ENCODE peak calls at places on chromosome 20, in five cellular contexts. One of them, this sample, is unnamed.

GRCh38 chr20:23048283-23049200 is 930 bp downstream of the THBD start:
- DNase-seq in germinal center: peak
- DNase-seq in GM03348: peak
- DNase-seq in kidney: peak
- DNase-seq in activated CD4-positive, alpha-beta T cell treated with anti-CD3 and anti-CD28 coated beads for 36 hours: peak
- DNase-seq in this sample: peak

GRCh38 chr20:56630086-56630493 is 984 bp downstream of the TFAP2C start:
- DNase-seq in kidney: peak
- DNase-seq in germinal center: peak
- DNase-seq in GM03348: peak
- DNase-seq in activated CD4-positive, alpha-beta T cell treated with anti-CD3 and anti-CD28 coated beads for 36 hours: peak
- DNase-seq in this sample: peak

GRCh38 chr20:2752631-2753455 is 47.6 kb downstream of the CPXM1 start:
- DNase-seq in GM03348: peak
- DNase-seq in germinal center: peak
- DNase-seq in kidney: peak
- DNase-seq in activated CD4-positive, alpha-beta T cell treated with anti-CD3 and anti-CD28 coated beads for 36 hours: peak
- DNase-seq in this sample: peak

GRCh38 chr20:58810116-58810878 is 40.4 kb downstream of the GNAS-AS1 start:
- DNase-seq in kidney: no peak
- DNase-seq in activated CD4-positive, alpha-beta T cell treated with anti-CD3 and anti-CD28 coated beads for 36 hours: peak
- DNase-seq in germinal center: no peak
- DNase-seq in GM03348: peak
- DNase-seq in this sample: no peak

GRCh38 chr20:33663161-33664084 is 1.3 kb downstream of the C20orf144 start:
- DNase-seq in activated CD4-positive, alpha-beta T cell treated with anti-CD3 and anti-CD28 coated beads for 36 hours: peak
- DNase-seq in kidney: peak
- DNase-seq in germinal center: peak
- DNase-seq in GM03348: peak
- DNase-seq in this sample: peak

GRCh38 chr20:63782051-63782471 is 42.5 kb downstream of the SLC2A4RG start:
- DNase-seq in kidney: peak
- DNase-seq in GM03348: no peak
- DNase-seq in germinal center: no peak
- DNase-seq in activated CD4-positive, alpha-beta T cell treated with anti-CD3 and anti-CD28 coated beads for 36 hours: peak
- DNase-seq in this sample: no peak

GRCh38 chr20:57897156-57897874 is 187.5 kb upstream of the PMEPA1 start:
- DNase-seq in GM03348: no peak
- DNase-seq in germinal center: no peak
- DNase-seq in kidney: no peak
- DNase-seq in activated CD4-positive, alpha-beta T cell treated with anti-CD3 and anti-CD28 coated beads for 36 hours: no peak
- DNase-seq in this sample: no peak

GRCh38 chr20:24773751-24774201 is 175.3 kb upstream of the CST7 start:
- DNase-seq in germinal center: no peak
- DNase-seq in kidney: no peak
- DNase-seq in GM03348: peak
- DNase-seq in activated CD4-positive, alpha-beta T cell treated with anti-CD3 and anti-CD28 coated beads for 36 hours: peak
- DNase-seq in this sample: peak

GRCh38 chr20:31948008-31948407 is 3.8 kb downstream of the PDRG1 start:
- DNase-seq in GM03348: no peak
- DNase-seq in kidney: no peak
- DNase-seq in activated CD4-positive, alpha-beta T cell treated with anti-CD3 and anti-CD28 coated beads for 36 hours: peak
- DNase-seq in germinal center: no peak
- DNase-seq in this sample: no peak

GRCh38 chr20:63791497-63792156 is 39.4 kb downstream of the ZBTB46 start:
- DNase-seq in GM03348: no peak
- DNase-seq in activated CD4-positive, alpha-beta T cell treated with anti-CD3 and anti-CD28 coated beads for 36 hours: no peak
- DNase-seq in kidney: no peak
- DNase-seq in germinal center: no peak
- DNase-seq in this sample: no peak

GRCh38 chr20:46027245-46027853 is 1.7 kb upstream of the SLC12A5 start:
- DNase-seq in GM03348: peak
- DNase-seq in kidney: no peak
- DNase-seq in activated CD4-positive, alpha-beta T cell treated with anti-CD3 and anti-CD28 coated beads for 36 hours: peak
- DNase-seq in germinal center: peak
- DNase-seq in this sample: peak

GRCh38 chr20:51532577-51533191 is 9.8 kb downstream of the NFATC2 start:
- DNase-seq in kidney: no peak
- DNase-seq in GM03348: peak
- DNase-seq in activated CD4-positive, alpha-beta T cell treated with anti-CD3 and anti-CD28 coated beads for 36 hours: peak
- DNase-seq in germinal center: no peak
- DNase-seq in this sample: peak

GRCh38 chr20:50919567-50919966 is 11.7 kb downstream of the ADNP start:
- DNase-seq in germinal center: no peak
- DNase-seq in kidney: peak
- DNase-seq in GM03348: no peak
- DNase-seq in activated CD4-positive, alpha-beta T cell treated with anti-CD3 and anti-CD28 coated beads for 36 hours: peak
- DNase-seq in this sample: peak

GRCh38 chr20:22684763-22685443 is 100.5 kb upstream of the FOXA2 start:
- DNase-seq in germinal center: no peak
- DNase-seq in kidney: no peak
- DNase-seq in activated CD4-positive, alpha-beta T cell treated with anti-CD3 and anti-CD28 coated beads for 36 hours: no peak
- DNase-seq in GM03348: no peak
- DNase-seq in this sample: no peak

GRCh38 chr20:19406371-19406770 is 193.9 kb downstream of the SLC24A3 start:
- DNase-seq in germinal center: no peak
- DNase-seq in activated CD4-positive, alpha-beta T cell treated with anti-CD3 and anti-CD28 coated beads for 36 hours: no peak
- DNase-seq in kidney: no peak
- DNase-seq in GM03348: no peak
- DNase-seq in this sample: no peak

This sample was measured in AG08396.